ENCODE peak calls at places on chromosomes 5 and 9, in seven cellular contexts. K is tibial artery, Z is PC-3, P is tibial nerve, G is A549, S is right lobe of liver, M is IMR-90. D is an unnamed sample.

GRCh38 chr9:121336705-121337104 is 33.3 kb downstream of the STOM start:
- DNase-seq in K (no peak), Z (no peak), P (no peak), G (no peak), S (no peak), M (no peak), D (no peak)

GRCh38 chr9:27460225-27461023 is 63.7 kb upstream of the IFNK start:
- DNase-seq in K (peak), Z (peak), P (no peak), G (peak), S (no peak), M (no peak), D (peak)

GRCh38 chr5:181152406-181152805 is 5.0 kb downstream of the OR2V2 start:
- DNase-seq in K (no peak), Z (peak), P (no peak), G (peak), S (no peak), M (peak), D (peak)

GRCh38 chr5:119302916-119303897 is 52.6 kb upstream of the TNFAIP8 start:
- DNase-seq in K (no peak), Z (peak), P (no peak), G (peak), S (no peak), M (peak), D (peak)

GRCh38 chr9:80994892-80995291 is 694.5 kb downstream of the TLE1 start:
- DNase-seq in K (no peak), Z (peak), P (no peak), G (no peak), S (no peak), M (peak), D (no peak)

GRCh38 chr9:125548141-125548540 is 158.9 kb downstream of the MAPKAP1 start:
- DNase-seq in K (no peak), Z (no peak), P (no peak), G (no peak), S (no peak), M (no peak), D (no peak)

GRCh38 chr5:122805481-122805880 is 30.6 kb downstream of the SNX2 start:
- DNase-seq in K (no peak), Z (no peak), P (no peak), G (peak), S (no peak), M (peak), D (peak)

GRCh38 chr9:87656485-87656884 is 69.4 kb upstream of the CTSL start:
- DNase-seq in K (no peak), Z (no peak), P (no peak), G (no peak), S (no peak), M (peak), D (no peak)

GRCh38 chr5:140725799-140726471 is 25.7 kb downstream of the ZMAT2 start:
- DNase-seq in K (peak), Z (no peak), P (no peak), G (peak), S (no peak), M (peak), D (peak)

GRCh38 chr9:13163946-13164345 is 115.5 kb downstream of the MPDZ start:
- DNase-seq in K (no peak), Z (no peak), P (no peak), G (no peak), S (no peak), M (no peak), D (no peak)

GRCh38 chr9:131012396-131012917 is 3.5 kb downstream of the LAMC3 start:
- DNase-seq in K (no peak), Z (no peak), P (no peak), G (no peak), S (no peak), M (no peak), D (no peak)

GRCh38 chr5:142671801-142672200 is 14.1 kb downstream of the FGF1 start:
- DNase-seq in K (no peak), Z (peak), P (no peak), G (no peak), S (no peak), M (peak), D (peak)

GRCh38 chr5:98700730-98701129 is 72.7 kb upstream of the RGMB start:
- DNase-seq in K (no peak), Z (no peak), P (no peak), G (no peak), S (no peak), M (no peak), D (no peak)

GRCh38 chr9:7237473-7238243 is 479.9 kb downstream of the KDM4C start:
- DNase-seq in K (no peak), Z (no peak), P (no peak), G (no peak), S (no peak), M (peak), D (no peak)

GRCh38 chr5:34695275-34696032 is 39.3 kb downstream of the RAI14 start:
- DNase-seq in K (no peak), Z (no peak), P (no peak), G (no peak), S (no peak), M (no peak), D (no peak)

GRCh38 chr9:93118863-93119702 is 15.0 kb downstream of the NINJ1 start:
- DNase-seq in K (peak), Z (no peak), P (no peak), G (no peak), S (peak), M (no peak), D (no peak)

GRCh38 chr9:137466041-137466799 is 7.1 kb upstream of the NSMF start:
- DNase-seq in K (no peak), Z (no peak), P (peak), G (no peak), S (no peak), M (no peak), D (no peak)

GRCh38 chr9:36813149-36813548 is 220.9 kb downstream of the PAX5 start:
- DNase-seq in K (no peak), Z (no peak), P (no peak), G (no peak), S (peak), M (no peak), D (no peak)

GRCh38 chr5:159916841-159917761 is 819 bp downstream of the ADRA1B start:
- DNase-seq in K (no peak), Z (no peak), P (no peak), G (peak), S (peak), M (no peak), D (no peak)

GRCh38 chr5:107873877-107874276 is 203.1 kb upstream of the EFNA5 start:
- DNase-seq in K (no peak), Z (peak), P (no peak), G (no peak), S (no peak), M (no peak), D (no peak)

DNA sequence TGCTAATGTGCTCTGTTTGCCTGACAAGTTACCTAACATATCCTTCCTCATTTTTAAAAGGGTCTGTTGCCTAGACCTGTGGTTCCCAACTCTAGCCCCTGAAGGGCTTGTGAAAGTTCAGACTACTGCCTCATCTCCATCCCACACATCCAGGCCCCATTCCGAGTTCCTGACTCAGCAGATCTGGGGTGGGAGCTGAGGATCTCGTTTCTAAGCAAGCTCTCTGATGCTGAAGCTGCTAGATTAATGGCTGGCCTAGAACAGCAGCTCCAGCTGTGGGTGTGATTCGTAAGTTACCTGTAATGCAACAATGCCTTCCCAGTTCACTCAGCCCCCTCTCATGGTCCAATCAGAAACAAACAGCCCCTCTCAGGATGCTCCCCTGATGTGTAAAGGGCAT is 32.5 kb downstream of the S1PR3 start:
- DNase-seq in K (no peak), Z (no peak), P (no peak), G (no peak), S (no peak), M (peak), D (no peak)
- H3K27ac ChIP-seq in K (peak), Z (no peak), P (peak), G (no peak), S (no peak), M (no peak), D (no peak)

DNA sequence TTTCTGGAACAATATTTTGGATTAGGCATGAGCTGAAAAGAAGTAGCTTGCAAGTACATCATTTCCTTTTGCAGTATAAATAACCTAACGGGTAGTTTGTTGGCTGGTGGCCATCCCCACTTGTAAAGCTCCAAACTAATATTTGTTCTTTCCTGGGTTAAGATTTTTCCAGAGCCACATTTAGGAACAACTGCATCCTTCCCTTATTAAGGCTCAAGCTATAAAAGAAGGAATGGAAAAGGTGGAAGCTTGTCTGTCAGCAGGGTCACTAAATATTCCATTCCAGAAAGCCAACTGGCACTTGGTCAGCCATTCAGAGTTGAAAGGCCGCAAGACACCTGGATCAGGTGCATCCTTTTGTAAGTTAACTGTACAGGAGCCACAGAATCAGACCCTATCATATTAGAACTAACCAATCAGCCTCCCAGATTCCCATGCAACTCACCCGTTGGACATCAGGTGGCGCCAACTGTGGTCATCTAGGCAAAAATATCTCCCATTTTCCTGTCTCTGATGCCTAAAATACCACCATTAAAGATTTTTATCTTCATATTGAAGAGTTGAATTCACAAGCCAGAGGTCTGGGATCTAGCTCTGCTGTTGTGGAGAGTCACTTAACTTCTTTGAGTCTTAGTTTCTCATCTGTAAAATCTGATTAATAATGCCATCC is 82.9 kb downstream of the PTCD2 start:
- DNase-seq in K (peak), Z (peak), P (no peak), G (peak), S (no peak), M (no peak), D (no peak)
- TF ChIP-seq CTCF in K (peak), Z (peak), P (no peak), G (peak), S (no peak), M (peak), D (peak)

GRCh38 chr5:67306997-67307580 is 110.5 kb upstream of the CD180 start:
- DNase-seq in K (no peak), Z (no peak), P (no peak), G (no peak), S (no peak), M (no peak), D (no peak)
- H3K27ac ChIP-seq in K (no peak), Z (no peak), P (peak), G (no peak), S (no peak), M (no peak), D (no peak)

DNA sequence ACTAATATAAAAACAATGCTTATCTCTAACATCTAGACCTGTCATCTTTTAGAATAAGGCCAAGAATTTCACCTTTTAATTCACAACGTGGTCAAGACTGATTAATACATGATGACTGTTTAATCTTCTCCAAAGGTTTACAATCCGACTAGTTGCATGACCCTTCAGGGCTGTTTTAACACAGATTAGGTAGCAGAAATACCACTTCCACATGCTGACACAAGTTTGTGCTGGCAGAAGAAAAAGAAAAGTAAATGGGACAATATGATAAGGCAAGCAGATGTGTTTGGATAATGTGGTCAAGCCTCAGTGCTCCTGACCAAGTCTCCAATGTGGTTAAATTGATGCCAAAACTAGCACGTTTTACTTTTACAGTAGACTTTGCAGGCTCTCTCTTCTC is 31.1 kb downstream of the SEMA6A start:
- DNase-seq in K (no peak), Z (peak), P (no peak), G (no peak), S (no peak), M (no peak), D (no peak)
- TF ChIP-seq CTCF in K (no peak), Z (no peak), P (no peak), G (no peak), S (no peak), M (no peak), D (no peak)

DNA sequence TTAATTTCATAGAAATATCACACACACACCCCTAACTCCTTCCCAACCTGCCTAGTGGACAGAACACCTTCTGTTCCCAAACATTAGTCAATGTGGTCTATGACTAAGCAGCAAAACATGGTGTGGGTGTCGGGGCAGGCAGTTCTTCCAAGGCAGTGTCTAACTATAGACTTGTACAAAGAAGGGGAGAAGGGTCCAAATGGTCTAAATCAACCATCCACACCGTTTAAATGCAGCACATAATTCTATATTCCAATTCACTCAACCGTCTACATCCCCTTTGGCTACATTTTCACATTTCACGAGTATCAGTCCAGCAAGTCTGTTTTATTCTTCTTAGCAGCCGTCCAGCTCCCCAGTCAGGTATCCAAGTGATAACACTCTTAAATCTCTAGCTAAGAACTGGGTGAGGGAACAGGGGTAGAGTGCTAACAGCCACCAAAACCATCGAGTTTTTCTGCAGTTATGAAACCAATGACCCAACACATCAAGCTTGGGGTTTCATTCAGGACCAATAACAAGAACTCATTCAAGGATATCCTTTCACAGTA is 3.4 kb downstream of the ZNF608 start:
- DNase-seq in K (no peak), Z (peak), P (no peak), G (no peak), S (no peak), M (peak), D (peak)
- H3K27ac ChIP-seq in K (peak), Z (peak), P (peak), G (peak), S (peak), M (peak), D (peak)

DNA sequence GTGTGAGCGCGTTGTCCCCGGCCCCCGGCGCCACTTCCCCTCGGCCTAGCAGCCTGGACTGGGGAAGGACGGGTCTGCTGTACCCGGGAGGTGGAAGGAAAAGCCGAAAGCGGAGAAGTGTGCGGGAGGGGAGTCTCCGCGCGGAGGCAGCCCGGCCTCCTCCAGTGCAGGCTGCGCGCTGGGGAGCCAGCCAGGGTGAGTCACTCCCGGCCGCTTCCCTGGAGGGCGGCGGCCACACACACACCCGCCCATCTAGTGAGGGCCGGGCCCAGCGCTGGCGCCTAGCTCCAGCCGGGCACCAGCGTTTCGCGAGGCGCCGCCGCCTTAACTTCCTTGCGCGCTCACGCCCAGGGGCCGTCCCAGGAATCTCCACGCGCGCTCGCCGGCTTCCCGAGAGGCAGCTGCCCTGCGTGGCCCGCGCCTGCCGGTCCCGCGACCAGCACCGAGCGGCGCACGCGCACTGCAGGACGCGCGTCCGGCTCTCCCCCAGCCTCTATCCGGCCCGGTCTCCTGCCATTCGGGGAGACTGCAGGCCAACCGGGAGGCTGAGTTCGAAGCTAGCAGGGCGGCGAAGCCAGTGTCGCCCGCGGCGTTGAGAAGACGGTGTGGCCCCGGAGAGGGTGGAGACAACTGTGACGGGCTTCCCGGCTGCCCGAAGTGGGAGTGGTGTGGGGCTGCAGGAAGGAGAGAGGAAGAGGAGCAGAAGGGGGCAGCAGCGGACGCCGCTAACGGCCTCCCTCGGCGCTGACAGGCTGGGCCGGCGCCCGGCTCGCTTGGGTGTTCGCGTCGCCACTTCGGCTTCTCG is at the start of gene JAK2:
- DNase-seq in K (peak), Z (peak), P (peak), G (peak), S (peak), M (peak), D (peak)
- TF ChIP-seq CTCF in K (no peak), Z (no peak), P (peak), G (peak), S (peak), M (peak), D (peak)

GRCh38 chr5:150645070-150645700 is 4.7 kb downstream of the SYNPO start:
- DNase-seq in K (peak), Z (peak), P (peak), G (no peak), S (peak), M (peak), D (peak)
- H3K27ac ChIP-seq in K (peak), Z (no peak), P (peak), G (peak), S (no peak), M (no peak), D (peak)

GRCh38 chr5:134490255-134490924 is 35.1 kb upstream of the JADE2 start:
- DNase-seq in K (no peak), Z (no peak), P (no peak), G (no peak), S (peak), M (no peak), D (no peak)

GRCh38 chr5:134489227-134489944 is 36.1 kb upstream of the JADE2 start:
- DNase-seq in K (no peak), Z (no peak), P (no peak), G (no peak), S (peak), M (no peak), D (no peak)

GRCh38 chr5:134492568-134492967 is 32.9 kb upstream of the JADE2 start:
- DNase-seq in K (no peak), Z (no peak), P (no peak), G (no peak), S (no peak), M (no peak), D (no peak)

GRCh38 chr5:134491841-134492442 is 33.5 kb upstream of the JADE2 start:
- DNase-seq in K (no peak), Z (no peak), P (no peak), G (no peak), S (peak), M (no peak), D (no peak)

GRCh38 chr5:134490925-134491271 is 34.6 kb upstream of the JADE2 start:
- DNase-seq in K (no peak), Z (no peak), P (no peak), G (no peak), S (peak), M (no peak), D (no peak)
- TF ChIP-seq CTCF in K (no peak), Z (no peak), P (no peak), G (no peak), S (no peak), M (no peak), D (no peak)